ENCODE peak calls at places on chromosomes 13 and 19, in eight cellular contexts. B is kidney tubule cell; R is retina; K is HL-60; Z is thyroid gland; Q is T-cell; G is stimulated activated CD4-positive, alpha-beta T cell treated with anti-CD3 and anti-CD28 coated beads, Interleukin-15, amount 100 ng/mL, for 24 hours; D is HEK293T. V is an unnamed sample.

GRCh38 chr13:113448885-113449692 is 4.2 kb downstream of the ADPRHL1 start:
- DNase-seq in D (peak), G (no peak), R (no peak), Z (no peak), Q (peak), B (no peak), K (no peak), V (no peak)

GRCh38 chr13:98098511-98098910 is 44.4 kb upstream of the FARP1 start:
- DNase-seq in D (no peak), G (no peak), B (no peak), R (no peak), K (no peak), Q (no peak), Z (no peak), V (no peak)

GRCh38 chr13:113801289-113801961 is 42.4 kb downstream of the TMEM255B start:
- DNase-seq in D (no peak), K (no peak), Q (no peak), B (no peak), Z (no peak), G (no peak), R (no peak), V (no peak)

GRCh38 chr13:32969516-32969941 is 46.7 kb upstream of the KL start:
- DNase-seq in B (peak), D (no peak), Z (no peak), R (no peak), Q (no peak), K (no peak), G (no peak), V (no peak)

GRCh38 chr13:97125810-97126738 is 96.1 kb upstream of the MBNL2 start:
- DNase-seq in B (no peak), Z (no peak), K (peak), G (peak), R (no peak), Q (no peak), D (peak), V (no peak)

GRCh38 chr19:37817180-37817911 is 38.0 kb upstream of the ZNF573 start:
- DNase-seq in G (peak), K (no peak), B (peak), Q (peak), D (no peak), R (peak), Z (peak), V (peak)

GRCh38 chr19:29255006-29255405 is 42.1 kb upstream of the UQCRFS1 start:
- DNase-seq in G (no peak), D (no peak), R (no peak), K (no peak), Z (no peak), Q (no peak), B (no peak), V (no peak)

GRCh38 chr19:33767898-33768413 is 28.7 kb upstream of the KCTD15 start:
- DNase-seq in D (peak), Q (peak), G (peak), K (peak), R (peak), Z (no peak), B (no peak), V (no peak)

GRCh38 chr13:37531054-37531453 is 67.5 kb downstream of the POSTN start:
- DNase-seq in K (no peak), R (no peak), G (no peak), Z (no peak), D (no peak), B (no peak), Q (no peak), V (no peak)

GRCh38 chr19:55638864-55639359 is 1.9 kb upstream of the ZNF580 start:
- DNase-seq in G (peak), Q (peak), B (peak), K (no peak), D (peak), Z (no peak), R (no peak), V (no peak)

GRCh38 chr19:35260694-35261304 is 8.0 kb upstream of the USF2 start:
- DNase-seq in K (no peak), Q (no peak), G (no peak), D (no peak), R (no peak), Z (no peak), B (no peak), V (no peak)

GRCh38 chr19:48192750-48193149 is 22.3 kb downstream of the ZSWIM9 start:
- DNase-seq in R (no peak), G (no peak), Q (no peak), Z (no peak), B (no peak), K (no peak), D (no peak), V (no peak)

GRCh38 chr19:15442142-15442920 is 7.4 kb downstream of the WIZ start:
- DNase-seq in B (no peak), D (no peak), G (no peak), Q (no peak), R (no peak), Z (no peak), K (no peak), V (no peak)

GRCh38 chr13:45875951-45876350 is 24.4 kb upstream of the SIAH3 start:
- DNase-seq in K (no peak), R (no peak), D (no peak), B (peak), Z (no peak), Q (no peak), G (no peak), V (no peak)

GRCh38 chr13:64910061-64910460 is 2320.1 kb downstream of the PCDH9 start:
- DNase-seq in K (no peak), Z (no peak), G (no peak), D (no peak), B (no peak), R (no peak), Q (no peak), V (no peak)

GRCh38 chr19:45403781-45404556 is 900 bp downstream of the PPP1R13L start:
- DNase-seq in K (no peak), G (peak), Q (peak), R (no peak), B (peak), D (peak), Z (peak), V (no peak)

GRCh38 chr13:41942462-41943094 is 18.3 kb downstream of the VWA8 start:
- DNase-seq in K (no peak), Q (no peak), R (peak), D (peak), G (no peak), Z (peak), B (peak), V (no peak)

GRCh38 chr19:1112254-1113208 is 8.7 kb downstream of the GPX4 start:
- DNase-seq in Z (no peak), K (no peak), R (no peak), B (no peak), Q (no peak), D (no peak), G (no peak), V (no peak)

GRCh38 chr13:93690139-93690538 is 463.5 kb downstream of the GPC6 start:
- DNase-seq in D (peak), B (peak), K (no peak), Z (no peak), G (no peak), Q (no peak), R (no peak), V (no peak)

GRCh38 chr13:110113284-110113764 is 193.6 kb downstream of the COL4A1 start:
- DNase-seq in D (no peak), B (peak), Q (no peak), R (no peak), G (no peak), K (peak), Z (no peak), V (no peak)

GRCh38 chr19:47549341-47549768 is 23.6 kb downstream of the ZNF541 start:
- DNase-seq in R (no peak), B (no peak), K (no peak), D (no peak), G (no peak), Z (peak), Q (no peak), V (no peak)

GRCh38 chr13:47184311-47184710 is 287.5 kb upstream of the HTR2A start:
- DNase-seq in G (no peak), Q (no peak), K (no peak), R (no peak), Z (no peak), B (no peak), D (no peak), V (no peak)

GRCh38 chr13:45156565-45157361 is 36.5 kb downstream of the GTF2F2 start:
- DNase-seq in G (no peak), D (no peak), Q (no peak), B (no peak), R (no peak), Z (no peak), K (no peak), V (no peak)

GRCh38 chr19:56969726-56970125 is 129.2 kb upstream of the PEG3 start:
- DNase-seq in Q (no peak), B (no peak), K (no peak), G (no peak), Z (peak), D (no peak), R (peak), V (no peak)

GRCh38 chr19:52270266-52270885 is 989 bp downstream of the ZNF766 start:
- DNase-seq in K (peak), G (peak), B (peak), D (no peak), Z (peak), Q (no peak), R (peak), V (no peak)

GRCh38 chr13:42544246-42544915 is 29.6 kb upstream of the TNFSF11 start:
- DNase-seq in B (peak), R (no peak), D (no peak), G (no peak), Z (no peak), K (peak), Q (no peak), V (no peak)

GRCh38 chr13:42991892-42992584 is at the start of gene EPSTI1:
- DNase-seq in R (peak), Q (peak), G (peak), B (peak), D (peak), Z (peak), K (no peak), V (peak)

GRCh38 chr13:108702171-108702570 is 72.8 kb downstream of the MYO16 start:
- DNase-seq in B (no peak), Z (no peak), G (no peak), Q (no peak), D (no peak), R (no peak), K (no peak), V (no peak)

GRCh38 chr19:1327125-1327524 is 41.5 kb downstream of the EFNA2 start:
- DNase-seq in Z (no peak), K (no peak), B (no peak), G (no peak), Q (no peak), R (no peak), D (no peak), V (no peak)

GRCh38 chr13:59519776-59520175 is 644.0 kb downstream of the DIAPH3 start:
- DNase-seq in G (no peak), K (no peak), B (no peak), Q (no peak), R (no peak), Z (no peak), D (no peak), V (no peak)

GRCh38 chr13:102191951-102192461 is 209.8 kb downstream of the FGF14 start:
- DNase-seq in R (no peak), D (no peak), K (no peak), Q (no peak), Z (no peak), G (no peak), B (peak), V (no peak)

GRCh38 chr13:99617474-99618255 is 116.4 kb downstream of the TM9SF2 start:
- DNase-seq in G (peak), K (no peak), Q (peak), D (peak), B (peak), Z (no peak), R (peak), V (no peak)